ENCODE peak calls at places on chromosomes 16 and 17, in ten cellular contexts. L, Q, D, A, J, T, X, Y, H and Z are unnamed samples.

GRCh38 chr17:33049781-33050414 is 58.3 kb downstream of the SPACA3 start:
- DNase-seq in L (peak), Q (peak), D (peak), A (no peak), J (no peak), T (peak), X (peak), Y (peak), H (peak), Z (peak)

GRCh38 chr17:65956814-65957213 is 235.1 kb downstream of the CEP112 start:
- DNase-seq in L (no peak), Q (no peak), D (no peak), A (no peak), J (no peak), T (no peak), X (no peak), Y (no peak), H (no peak), Z (peak)

GRCh38 chr16:28596840-28597691 is at the start of gene SULT1A2:
- DNase-seq in L (no peak), Q (peak), D (peak), A (no peak), J (no peak), T (no peak), X (peak), Y (peak), H (peak), Z (peak)

GRCh38 chr17:8681175-8681949 is 50.8 kb upstream of the MYH10 start:
- DNase-seq in L (no peak), Q (no peak), D (no peak), A (no peak), J (no peak), T (no peak), X (no peak), Y (no peak), H (no peak), Z (no peak)

GRCh38 chr17:81391964-81392908 is 3.0 kb upstream of the BAHCC1 start:
- DNase-seq in L (no peak), Q (peak), D (no peak), A (no peak), J (no peak), T (no peak), X (peak), Y (no peak), H (no peak), Z (no peak)

GRCh38 chr16:25089346-25089745 is 22.2 kb upstream of the LCMT1 start:
- DNase-seq in L (no peak), Q (no peak), D (no peak), A (no peak), J (no peak), T (no peak), X (no peak), Y (no peak), H (no peak), Z (no peak)

GRCh38 chr17:66337866-66338472 is 35.6 kb downstream of the PRKCA start:
- DNase-seq in L (no peak), Q (peak), D (no peak), A (no peak), J (no peak), T (no peak), X (no peak), Y (no peak), H (no peak), Z (no peak)

GRCh38 chr16:23171234-23171948 is 11.2 kb upstream of the SCNN1G start:
- DNase-seq in L (no peak), Q (peak), D (no peak), A (no peak), J (no peak), T (no peak), X (no peak), Y (no peak), H (no peak), Z (peak)

GRCh38 chr17:14268264-14268663 is 31.6 kb upstream of the CDRT15 start:
- DNase-seq in L (no peak), Q (no peak), D (no peak), A (no peak), J (no peak), T (peak), X (no peak), Y (no peak), H (peak), Z (no peak)

GRCh38 chr16:16037521-16037920 is 88.1 kb downstream of the ABCC1 start:
- DNase-seq in L (no peak), Q (no peak), D (no peak), A (no peak), J (no peak), T (no peak), X (no peak), Y (no peak), H (no peak), Z (no peak)

GRCh38 chr17:66834919-66835454 is at the start of gene CACNG5:
- DNase-seq in L (no peak), Q (peak), D (no peak), A (no peak), J (no peak), T (no peak), X (peak), Y (no peak), H (peak), Z (peak)

GRCh38 chr17:33526753-33527152 is 233.7 kb upstream of the ASIC2 start:
- DNase-seq in L (no peak), Q (peak), D (no peak), A (no peak), J (no peak), T (no peak), X (no peak), Y (no peak), H (no peak), Z (no peak)

GRCh38 chr16:85619089-85619850 is 6.1 kb downstream of the GSE1 start:
- DNase-seq in L (no peak), Q (no peak), D (no peak), A (no peak), J (no peak), T (no peak), X (no peak), Y (no peak), H (peak), Z (no peak)

GRCh38 chr17:4504188-4504587 is 5.5 kb downstream of the SPNS2 start:
- DNase-seq in L (no peak), Q (no peak), D (no peak), A (no peak), J (no peak), T (peak), X (no peak), Y (no peak), H (no peak), Z (no peak)

GRCh38 chr17:44132275-44132821 is 8.9 kb upstream of the HDAC5 start:
- DNase-seq in L (no peak), Q (no peak), D (no peak), A (no peak), J (no peak), T (no peak), X (no peak), Y (no peak), H (no peak), Z (no peak)

GRCh38 chr16:66485361-66485760 is 58.3 kb downstream of the BEAN1 start:
- DNase-seq in L (no peak), Q (peak), D (no peak), A (no peak), J (no peak), T (no peak), X (no peak), Y (no peak), H (no peak), Z (no peak)

GRCh38 chr17:19958023-19958422 is 19.6 kb downstream of the AKAP10 start:
- DNase-seq in L (no peak), Q (peak), D (no peak), A (no peak), J (no peak), T (no peak), X (no peak), Y (no peak), H (no peak), Z (peak)

GRCh38 chr16:57999971-58000705 is at the start of gene ZNF319:
- DNase-seq in L (no peak), Q (peak), D (no peak), A (no peak), J (no peak), T (peak), X (peak), Y (no peak), H (no peak), Z (no peak)

GRCh38 chr16:67249178-67249759 is 490 bp downstream of the SLC9A5 start:
- DNase-seq in L (no peak), Q (no peak), D (no peak), A (no peak), J (no peak), T (no peak), X (peak), Y (peak), H (no peak), Z (no peak)

GRCh38 chr16:66020061-66020460 is 346.4 kb upstream of the CDH5 start:
- DNase-seq in L (no peak), Q (peak), D (no peak), A (no peak), J (no peak), T (no peak), X (no peak), Y (no peak), H (no peak), Z (no peak)

GRCh38 chr17:1485748-1486376 is 6.6 kb downstream of the MYO1C start:
- DNase-seq in L (no peak), Q (peak), D (peak), A (peak), J (no peak), T (peak), X (peak), Y (peak), H (peak), Z (peak)

GRCh38 chr17:80259642-80260535 is 763 bp upstream of the RNF213 start:
- DNase-seq in L (no peak), Q (peak), D (peak), A (peak), J (peak), T (peak), X (peak), Y (peak), H (peak), Z (peak)

GRCh38 chr17:38861399-38861843 is 7.9 kb upstream of the RPL23 start:
- DNase-seq in L (no peak), Q (peak), D (no peak), A (no peak), J (no peak), T (peak), X (no peak), Y (no peak), H (no peak), Z (no peak)

GRCh38 chr16:81469710-81470481 is 25.3 kb downstream of the CMIP start:
- DNase-seq in L (no peak), Q (no peak), D (peak), A (peak), J (no peak), T (peak), X (no peak), Y (no peak), H (no peak), Z (no peak)

GRCh38 chr16:50856991-50857390 is 115.1 kb downstream of the CYLD start:
- DNase-seq in L (no peak), Q (no peak), D (no peak), A (no peak), J (no peak), T (no peak), X (no peak), Y (no peak), H (no peak), Z (no peak)

DNA sequence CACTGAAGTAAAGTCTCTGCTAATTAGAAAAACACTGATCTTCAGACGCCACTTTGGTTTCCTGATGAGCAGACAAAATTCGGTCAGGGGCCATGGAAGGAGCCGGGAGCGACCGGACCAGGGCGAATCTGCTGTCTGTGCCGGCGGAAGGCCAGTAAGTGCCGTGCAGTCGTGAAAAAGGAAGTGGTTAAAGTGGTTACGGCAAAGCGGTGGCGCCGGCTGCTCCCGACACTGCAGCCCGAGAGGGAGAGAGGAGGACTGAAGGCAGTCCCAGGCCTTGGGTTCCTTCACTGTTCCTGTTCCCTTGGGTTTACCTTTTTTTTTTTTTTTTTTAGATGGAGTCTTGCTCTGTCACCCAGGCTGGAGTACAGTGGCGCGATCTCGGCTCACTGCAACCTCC is 17.3 kb upstream of the HEXD start:
- DNase-seq in L (no peak), Q (peak), D (peak), A (peak), J (no peak), T (peak), X (no peak), Y (peak), H (no peak), Z (no peak)
- TF ChIP-seq CTCF in L (no peak), Q (no peak), D (no peak), A (no peak), J (no peak), T (no peak), X (no peak), Y (no peak), H (no peak), Z (no peak)

DNA sequence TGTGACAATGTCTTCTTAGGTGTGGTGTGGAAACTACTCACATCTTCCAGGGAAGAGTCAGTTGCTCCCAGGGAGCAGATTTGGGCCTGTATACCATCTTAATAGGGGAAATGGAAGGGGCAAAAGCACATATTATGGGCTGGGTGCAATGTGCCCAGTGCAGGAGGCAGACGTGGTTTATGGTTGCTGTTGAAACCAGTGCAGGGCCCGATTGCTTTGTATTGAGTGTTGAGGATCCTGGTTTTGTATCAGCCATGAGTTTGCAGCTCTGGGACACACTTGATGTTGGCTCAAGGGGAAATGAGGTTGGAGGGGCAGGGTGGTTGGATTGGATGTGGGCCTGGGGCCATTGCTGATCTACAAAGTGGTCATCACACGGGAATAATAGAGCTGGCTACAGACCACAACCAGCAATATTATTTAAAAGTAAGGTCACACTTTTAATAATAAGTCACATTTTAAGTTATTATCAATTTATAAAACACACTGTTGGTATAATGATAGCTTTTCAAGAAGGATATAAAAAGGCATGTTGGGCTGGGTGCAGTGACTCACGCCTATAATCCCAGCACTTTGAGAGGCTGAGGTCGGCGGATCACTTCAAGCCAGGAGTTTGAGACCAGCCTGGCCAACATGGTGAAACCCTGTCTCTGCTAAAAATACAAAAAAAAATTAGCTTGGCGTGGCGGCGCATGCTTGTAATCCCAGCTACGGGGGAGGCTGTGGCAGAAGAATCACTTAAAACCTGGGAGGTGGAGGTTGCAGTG is 302.4 kb downstream of the SEC14L1 start:
- DNase-seq in L (no peak), Q (no peak), D (no peak), A (no peak), J (no peak), T (no peak), X (no peak), Y (no peak), H (no peak), Z (no peak)
- H3K27ac ChIP-seq in L (no peak), Q (peak), D (no peak), A (peak), J (no peak), T (peak), X (no peak), Y (no peak), H (peak), Z (peak)

DNA sequence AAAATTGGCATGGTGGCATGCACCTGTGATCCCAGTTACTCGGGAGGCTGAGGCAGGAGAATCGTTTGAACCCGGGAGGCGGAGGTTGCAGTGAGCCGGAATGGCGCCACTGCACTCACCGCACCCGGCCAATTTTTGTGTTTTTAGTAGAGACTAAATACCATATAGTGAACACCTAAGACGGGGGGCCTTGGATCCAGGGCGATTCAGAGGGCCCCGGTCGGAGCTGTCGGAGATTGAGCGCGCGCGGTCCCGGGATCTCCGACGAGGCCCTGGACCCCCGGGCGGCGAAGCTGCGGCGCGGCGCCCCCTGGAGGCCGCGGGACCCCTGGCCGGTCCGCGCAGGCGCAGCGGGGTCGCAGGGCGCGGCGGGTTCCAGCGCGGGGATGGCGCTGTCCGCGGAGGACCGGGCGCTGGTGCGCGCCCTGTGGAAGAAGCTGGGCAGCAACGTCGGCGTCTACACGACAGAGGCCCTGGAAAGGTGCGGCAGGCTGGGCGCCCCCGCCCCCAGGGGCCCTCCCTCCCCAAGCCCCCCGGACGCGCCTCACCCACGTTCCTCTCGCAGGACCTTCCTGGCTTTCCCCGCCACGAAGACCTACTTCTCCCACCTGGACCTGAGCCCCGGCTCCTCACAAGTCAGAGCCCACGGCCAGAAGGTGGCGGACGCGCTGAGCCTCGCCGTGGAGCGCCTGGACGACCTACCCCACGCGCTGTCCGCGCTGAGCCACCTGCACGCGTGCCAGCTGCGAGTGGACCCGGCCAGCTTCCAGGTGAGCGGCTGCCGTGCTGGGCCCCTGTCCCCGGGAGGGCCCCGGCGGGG is at the start of gene HBQ1:
- DNase-seq in L (no peak), Q (peak), D (no peak), A (peak), J (no peak), T (no peak), X (peak), Y (peak), H (peak), Z (no peak)
- TF ChIP-seq CTCF in L (peak), Q (no peak), D (no peak), A (peak), J (peak), T (no peak), X (peak), Y (no peak), H (peak), Z (peak)

GRCh38 chr17:12415031-12415430 is 250.7 kb upstream of the MYOCD start:
- DNase-seq in L (no peak), Q (no peak), D (no peak), A (no peak), J (no peak), T (no peak), X (no peak), Y (no peak), H (no peak), Z (peak)
- H3K27ac ChIP-seq in L (no peak), Q (no peak), D (no peak), A (no peak), J (no peak), T (no peak), X (no peak), Y (no peak), H (no peak), Z (no peak)

GRCh38 chr17:41810659-41811548 is 845 bp downstream of the P3H4 start:
- DNase-seq in L (no peak), Q (peak), D (peak), A (no peak), J (no peak), T (no peak), X (no peak), Y (peak), H (peak), Z (no peak)

GRCh38 chr17:41813699-41814124 is 908 bp downstream of the FKBP10 start:
- DNase-seq in L (no peak), Q (no peak), D (no peak), A (no peak), J (no peak), T (no peak), X (no peak), Y (no peak), H (no peak), Z (no peak)

GRCh38 chr17:41813039-41813680 is 356 bp downstream of the FKBP10 start:
- DNase-seq in L (no peak), Q (peak), D (no peak), A (no peak), J (no peak), T (no peak), X (no peak), Y (no peak), H (no peak), Z (no peak)

GRCh38 chr17:41811549-41812175 is at the start of gene P3H4:
- DNase-seq in L (no peak), Q (peak), D (peak), A (peak), J (peak), T (peak), X (peak), Y (peak), H (peak), Z (peak)

DNA sequence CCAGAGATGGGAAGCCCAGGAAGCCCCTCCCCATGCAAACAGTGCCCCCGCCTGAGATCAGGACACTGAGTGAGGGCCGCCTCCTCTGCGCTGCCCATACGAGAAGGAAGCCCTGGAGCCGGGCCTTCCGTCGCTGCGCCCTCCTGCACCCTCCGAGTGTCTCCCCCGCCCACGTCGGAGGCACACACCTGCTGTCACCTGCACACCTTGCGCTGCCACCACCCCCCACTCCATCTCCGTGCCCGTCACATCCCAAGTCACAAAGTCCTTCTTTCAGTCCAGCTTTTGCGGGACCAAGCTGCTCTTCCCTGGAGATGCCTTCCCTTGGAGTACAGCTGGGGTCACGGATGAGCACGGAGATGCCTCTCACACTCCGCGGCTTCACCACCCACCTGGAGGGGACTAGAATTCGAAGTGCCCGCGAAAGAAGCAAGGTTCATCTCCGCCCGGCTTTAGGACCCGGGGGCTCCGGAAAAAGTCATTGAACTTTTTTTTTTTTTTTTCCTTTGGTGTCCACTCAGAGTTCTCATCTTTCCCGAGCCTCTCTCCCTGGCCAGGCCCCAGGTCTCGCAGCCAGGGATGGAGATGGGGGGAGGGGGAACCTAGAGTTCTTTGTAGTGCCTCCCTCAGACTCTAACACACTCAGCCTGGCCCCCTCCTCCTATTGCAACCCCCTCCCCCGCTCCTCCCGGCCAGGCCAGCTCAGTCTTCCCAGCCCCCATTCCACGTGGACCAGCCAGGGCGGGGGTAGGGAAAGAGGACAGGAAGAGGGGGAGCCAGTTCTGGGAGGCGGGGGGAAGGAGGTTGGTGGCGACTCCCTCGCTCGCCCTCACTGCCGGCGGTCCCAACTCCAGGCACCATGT is at the start of gene FKBP10:
- DNase-seq in L (peak), Q (peak), D (peak), A (peak), J (peak), T (peak), X (peak), Y (peak), H (peak), Z (peak)
- TF ChIP-seq CTCF in L (peak), Q (no peak), D (no peak), A (no peak), J (no peak), T (no peak), X (no peak), Y (no peak), H (peak), Z (no peak)